ENCODE peak calls at places on chromosomes 7 and 10, in five cellular contexts. A is AG08395; E is GM13977; P is IMR-90; I is activated CD4-positive, alpha-beta memory T cell treated with anti-CD3 and anti-CD28 coated beads, Interleukin-2, amount 10 ng/mL, durations not matched to agents 7 days and 5 days. L is an unnamed sample.

GRCh38 chr10:124347956-124348355 is 70.8 kb downstream of the OAT start:
- DNase-seq in A (no peak), E (no peak), P (no peak), I (no peak), L (no peak)

GRCh38 chr10:32207544-32207943 is 139.4 kb downstream of the EPC1 start:
- DNase-seq in A (peak; percentile 41), E (peak; percentile 60), P (peak; percentile 28), I (peak; percentile 71), L (peak; percentile 63)

GRCh38 chr7:4189151-4189570 is 492.9 kb upstream of the FOXK1 start:
- DNase-seq in A (no peak), E (no peak), P (peak; percentile 2), I (no peak), L (peak; percentile 44)

GRCh38 chr10:6530211-6530840 is 49.8 kb downstream of the PRKCQ start:
- DNase-seq in A (no peak), E (no peak), P (no peak), I (peak; percentile 91), L (no peak)

GRCh38 chr7:155282671-155283070 is 15.0 kb upstream of the INSIG1 start:
- DNase-seq in A (no peak), E (no peak), P (no peak), I (no peak), L (no peak)

GRCh38 chr7:21898265-21898930 is 47.3 kb downstream of the CDCA7L start:
- DNase-seq in A (no peak), E (peak; percentile 53), P (no peak), I (peak; percentile 33), L (no peak)

GRCh38 chr10:70546585-70546984 is 56.0 kb downstream of the PRF1 start:
- DNase-seq in A (no peak), E (no peak), P (no peak), I (no peak), L (no peak)

GRCh38 chr7:15323545-15323944 is 238.3 kb downstream of the AGMO start:
- DNase-seq in A (peak; percentile 25), E (no peak), P (no peak), I (no peak), L (no peak)

GRCh38 chr7:117445206-117445605 is 17.9 kb upstream of the ASZ1 start:
- DNase-seq in A (no peak), E (no peak), P (peak; percentile 34), I (no peak), L (no peak)

GRCh38 chr10:43108951-43109350 is 29.3 kb upstream of the CSGALNACT2 start:
- DNase-seq in A (no peak), E (no peak), P (no peak), I (no peak), L (no peak)

GRCh38 chr7:6536899-6537298 is 14.4 kb downstream of the GRID2IP start:
- DNase-seq in A (no peak), E (no peak), P (no peak), I (no peak), L (no peak)

GRCh38 chr7:92751902-92752901 is 84.2 kb downstream of the CDK6 start:
- DNase-seq in A (peak; percentile 69), E (no peak), P (peak; percentile 98), I (no peak), L (peak; percentile 88)

GRCh38 chr7:1073211-1073977 is 14.5 kb upstream of the GPER1 start:
- DNase-seq in A (no peak), E (no peak), P (no peak), I (no peak), L (no peak)

GRCh38 chr7:47658886-47659635 is 77.2 kb upstream of the TNS3 start:
- DNase-seq in A (no peak), E (no peak), P (no peak), I (no peak), L (no peak)

GRCh38 chr7:105222953-105223352 is 165.8 kb downstream of the SRPK2 start:
- DNase-seq in A (no peak), E (no peak), P (no peak), I (no peak), L (no peak)

GRCh38 chr7:112234147-112234546 is 27.7 kb downstream of the ZNF277 start:
- DNase-seq in A (no peak), E (no peak), P (no peak), I (no peak), L (no peak)

GRCh38 chr7:20395094-20395493 is 64.4 kb downstream of the ITGB8 start:
- DNase-seq in A (no peak), E (no peak), P (peak; percentile 66), I (no peak), L (peak; percentile 61)

GRCh38 chr10:101630420-101630920 is 42.3 kb downstream of the DPCD start:
- DNase-seq in A (no peak), E (no peak), P (no peak), I (no peak), L (no peak)

GRCh38 chr10:35643151-35643975 is 1.3 kb upstream of the FZD8 start:
- DNase-seq in A (peak; percentile 47), E (peak; percentile 43), P (peak; percentile 66), I (no peak), L (peak; percentile 90)

GRCh38 chr7:107318523-107319160 is 149.8 kb downstream of the HBP1 start:
- DNase-seq in A (no peak), E (no peak), P (peak; percentile 77), I (no peak), L (peak; percentile 57)

GRCh38 chr7:31735991-31736982 is 49.3 kb downstream of the PPP1R17 start:
- DNase-seq in A (peak; percentile 71), E (peak; percentile 54), P (peak; percentile 51), I (peak; percentile 17), L (peak; percentile 79)

GRCh38 chr7:7596156-7596555 is 29.5 kb downstream of the MIOS start:
- DNase-seq in A (no peak), E (no peak), P (no peak), I (peak; percentile 16), L (no peak)

GRCh38 chr10:74596713-74597112 is 229.7 kb upstream of the KAT6B start:
- DNase-seq in A (no peak), E (no peak), P (no peak), I (no peak), L (no peak)

GRCh38 chr7:75875113-75876080 is 3.4 kb upstream of the RHBDD2 start:
- DNase-seq in A (no peak), E (no peak), P (no peak), I (no peak), L (no peak)

GRCh38 chr7:1136841-1137516 is 23.0 kb downstream of the ZFAND2A start:
- DNase-seq in A (no peak), E (no peak), P (no peak), I (no peak), L (peak; percentile 19)